ENCODE peak calls at places on chromosomes 4 and X, in four cellular contexts. One of them, this sample, is unnamed.

GRCh38 chr4:77360451-77360850 is 203.4 kb downstream of the CCNG2 start:
- DNase-seq in H9: no peak
- DNase-seq in IMR-90: no peak
- DNase-seq in mesendoderm: no peak
- DNase-seq in this sample: no peak

GRCh38 chr4:45732161-45732560 is 391.7 kb downstream of the GABRG1 start:
- DNase-seq in H9: no peak
- DNase-seq in IMR-90: no peak
- DNase-seq in mesendoderm: peak; percentile 85
- DNase-seq in this sample: no peak

GRCh38 chr4:140841186-140841585 is 85.0 kb upstream of the TBC1D9 start:
- DNase-seq in H9: no peak
- DNase-seq in IMR-90: no peak
- DNase-seq in mesendoderm: no peak
- DNase-seq in this sample: no peak

GRCh38 chrX:11189097-11189496 is 78.0 kb downstream of the HCCS start:
- DNase-seq in H9: no peak
- DNase-seq in IMR-90: no peak
- DNase-seq in mesendoderm: no peak
- DNase-seq in this sample: no peak

GRCh38 chr4:19034089-19034488 is 1012.5 kb upstream of the LCORL start:
- DNase-seq in H9: no peak
- DNase-seq in IMR-90: no peak
- DNase-seq in mesendoderm: no peak
- DNase-seq in this sample: peak; percentile 14

GRCh38 chr4:145731026-145731425 is 51.1 kb downstream of the C4orf51 start:
- DNase-seq in H9: no peak
- DNase-seq in IMR-90: peak; percentile 90
- DNase-seq in mesendoderm: no peak
- DNase-seq in this sample: peak; percentile 60

GRCh38 chr4:176380352-176381157 is 60.8 kb downstream of the SPCS3 start:
- DNase-seq in H9: no peak
- DNase-seq in IMR-90: no peak
- DNase-seq in mesendoderm: no peak
- DNase-seq in this sample: no peak

GRCh38 chr4:176300565-176300964 is 19.2 kb upstream of the SPCS3 start:
- DNase-seq in H9: no peak
- DNase-seq in IMR-90: no peak
- DNase-seq in mesendoderm: peak; percentile 51
- DNase-seq in this sample: no peak

GRCh38 chrX:23819385-23820234 is 36.6 kb downstream of the SAT1 start:
- DNase-seq in H9: no peak
- DNase-seq in IMR-90: peak; percentile 40
- DNase-seq in mesendoderm: no peak
- DNase-seq in this sample: peak; percentile 75

GRCh38 chr4:47662975-47663374 is 174.9 kb downstream of the CORIN start:
- DNase-seq in H9: no peak
- DNase-seq in IMR-90: no peak
- DNase-seq in mesendoderm: peak; percentile 40
- DNase-seq in this sample: no peak

GRCh38 chrX:69522052-69522451 is 17.9 kb downstream of the NALF2 start:
- DNase-seq in H9: no peak
- DNase-seq in IMR-90: no peak
- DNase-seq in mesendoderm: no peak
- DNase-seq in this sample: no peak

GRCh38 chrX:69127466-69127865 is 37.8 kb downstream of the PJA1 start:
- DNase-seq in H9: no peak
- DNase-seq in IMR-90: no peak
- DNase-seq in mesendoderm: no peak
- DNase-seq in this sample: peak; percentile 50

GRCh38 chrX:29257516-29257915 is 670.3 kb downstream of the IL1RAPL1 start:
- DNase-seq in H9: no peak
- DNase-seq in IMR-90: peak; percentile 60
- DNase-seq in mesendoderm: no peak
- DNase-seq in this sample: no peak

GRCh38 chr4:13103382-13104015 is 380.6 kb downstream of the RAB28 start:
- DNase-seq in H9: peak; percentile 41
- DNase-seq in IMR-90: no peak
- DNase-seq in mesendoderm: peak; percentile 17
- DNase-seq in this sample: no peak

GRCh38 chr4:147480891-147481576 is at the start of gene EDNRA:
- DNase-seq in H9: peak; percentile 43
- DNase-seq in IMR-90: peak; percentile 68
- DNase-seq in mesendoderm: peak; percentile 71
- DNase-seq in this sample: peak; percentile 79

GRCh38 chr4:183118585-183118984 is 19.5 kb downstream of the WWC2 start:
- DNase-seq in H9: no peak
- DNase-seq in IMR-90: peak; percentile 87
- DNase-seq in mesendoderm: peak; percentile 90
- DNase-seq in this sample: peak; percentile 77

GRCh38 chr4:5378002-5378401 is 326.7 kb downstream of the STK32B start:
- DNase-seq in H9: no peak
- DNase-seq in IMR-90: peak; percentile 15
- DNase-seq in mesendoderm: peak; percentile 8
- DNase-seq in this sample: no peak

GRCh38 chr4:18566970-18567799 is 545.6 kb upstream of the LCORL start:
- DNase-seq in H9: no peak
- DNase-seq in IMR-90: no peak
- DNase-seq in mesendoderm: peak; percentile 12
- DNase-seq in this sample: peak; percentile 2

GRCh38 chr4:121814756-121815155 is 8.9 kb downstream of the CCNA2 start:
- DNase-seq in H9: no peak
- DNase-seq in IMR-90: peak; percentile 60
- DNase-seq in mesendoderm: no peak
- DNase-seq in this sample: no peak

GRCh38 chr4:83207497-83208105 is 77.0 kb downstream of the COQ2 start:
- DNase-seq in H9: no peak
- DNase-seq in IMR-90: peak; percentile 67
- DNase-seq in mesendoderm: peak; percentile 96
- DNase-seq in this sample: peak; percentile 47

GRCh38 chr4:508675-509373 is 9.8 kb downstream of the PIGG start:
- DNase-seq in H9: no peak
- DNase-seq in IMR-90: no peak
- DNase-seq in mesendoderm: no peak
- DNase-seq in this sample: no peak

GRCh38 chr4:4421356-4421755 is 34.5 kb downstream of the NSG1 start:
- DNase-seq in H9: no peak
- DNase-seq in IMR-90: no peak
- DNase-seq in mesendoderm: no peak
- DNase-seq in this sample: no peak

GRCh38 chrX:8845060-8845459 is 43.9 kb upstream of the FAM9A start:
- DNase-seq in H9: no peak
- DNase-seq in IMR-90: peak; percentile 80
- DNase-seq in mesendoderm: peak; percentile 46
- DNase-seq in this sample: peak; percentile 43

GRCh38 chrX:153549231-153549630 is 31.8 kb downstream of the ATP2B3 start:
- DNase-seq in H9: no peak
- DNase-seq in IMR-90: no peak
- DNase-seq in mesendoderm: no peak
- DNase-seq in this sample: no peak

GRCh38 chr4:122679946-122680345 is 52.6 kb upstream of the BBS12 start:
- DNase-seq in H9: no peak
- DNase-seq in IMR-90: peak; percentile 38
- DNase-seq in mesendoderm: no peak
- DNase-seq in this sample: no peak

DNA sequence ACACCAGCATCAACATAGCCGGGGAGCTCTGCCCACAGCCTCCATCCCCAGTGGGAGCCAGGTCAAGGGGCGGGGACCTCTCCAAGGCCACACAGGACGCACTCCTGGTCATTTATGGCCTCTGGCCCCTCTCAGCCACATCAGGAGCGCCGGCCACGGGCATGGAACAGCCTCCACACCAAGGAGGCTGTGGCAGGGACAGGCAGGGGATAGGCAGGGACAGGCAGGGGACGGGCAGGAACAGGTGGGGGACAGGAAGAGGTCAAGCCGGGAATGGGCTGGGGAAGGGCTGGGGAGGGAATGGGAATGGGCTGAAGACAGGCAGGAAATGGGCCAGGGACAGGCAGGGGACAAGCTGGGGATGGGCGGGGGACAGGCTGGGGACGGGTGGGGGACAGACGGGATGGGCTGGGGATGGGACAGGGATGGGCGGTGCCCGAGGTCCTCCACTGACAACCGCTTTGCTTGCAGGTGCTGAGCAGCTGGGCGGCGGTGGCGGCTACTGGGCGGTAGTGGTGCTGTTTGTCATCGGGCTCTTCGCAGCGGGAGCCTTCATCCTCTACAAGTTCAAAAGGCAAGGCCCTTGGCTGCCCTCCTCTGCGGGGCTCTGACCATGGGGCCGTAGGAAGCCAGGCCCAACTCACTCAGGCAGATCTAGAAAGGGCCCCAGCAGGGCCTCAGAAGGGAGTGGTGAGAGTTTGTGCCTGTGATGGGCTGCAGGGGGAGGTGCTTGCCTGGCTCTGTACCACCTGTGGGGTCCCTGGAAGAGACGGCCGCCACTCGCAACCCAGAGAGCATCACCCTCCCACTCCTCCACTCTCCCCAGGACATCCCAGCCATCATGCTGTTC is 205.6 kb downstream of the AFAP1 start:
- DNase-seq in H9: no peak
- DNase-seq in IMR-90: no peak
- DNase-seq in mesendoderm: no peak
- DNase-seq in this sample: no peak
- H3K23ac ChIP-seq in H9: no peak overlapping the region
- H3K23ac ChIP-seq in IMR-90: no peak overlapping the region
- H3K23ac ChIP-seq in mesendoderm: no peak overlapping the region
- H3K23ac ChIP-seq in this sample: no peak overlapping the region

DNA sequence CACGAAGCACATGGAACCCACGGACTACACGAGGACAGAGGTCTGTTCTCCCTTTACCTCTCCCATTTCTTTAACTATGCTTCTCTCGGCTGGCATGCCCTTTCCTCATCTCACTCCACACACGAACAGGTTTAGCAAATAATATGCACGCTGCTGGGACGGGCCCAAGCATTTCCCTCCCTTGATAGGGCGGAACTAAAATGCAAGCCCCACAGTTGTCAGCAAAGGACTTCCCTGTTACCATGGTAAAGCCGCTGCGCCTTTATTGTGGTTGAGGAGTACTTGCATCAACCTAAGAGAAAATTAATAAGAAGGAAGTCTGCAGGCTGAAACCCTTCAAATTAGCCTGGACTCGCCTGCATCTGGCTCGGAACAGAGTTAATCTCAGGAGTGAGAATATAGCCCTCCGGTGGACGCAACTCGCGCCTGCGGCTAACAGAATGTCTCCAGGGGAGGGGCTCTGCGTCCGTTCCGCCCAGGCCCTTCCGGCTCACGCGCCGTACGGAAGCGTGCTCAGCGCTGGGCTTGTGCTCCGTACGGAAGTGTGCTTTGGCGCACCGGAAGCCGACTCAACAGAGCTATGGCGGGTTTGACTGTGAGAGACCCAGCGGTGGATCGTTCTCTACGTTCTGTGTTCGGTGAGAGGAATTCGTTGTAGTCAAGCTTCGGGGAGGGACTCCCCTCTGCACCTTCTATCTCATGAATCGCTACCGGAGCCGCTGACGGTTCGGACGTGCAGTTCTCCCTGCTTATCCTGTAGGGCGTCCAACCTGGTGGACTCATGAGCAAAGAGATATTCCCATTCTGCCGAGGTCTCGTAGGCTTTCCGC is at the start of gene CSTF2:
- DNase-seq in H9: peak; percentile 81
- DNase-seq in IMR-90: peak; percentile 79
- DNase-seq in mesendoderm: peak; percentile 91
- DNase-seq in this sample: peak; percentile 85
- H3K27ac ChIP-seq in H9: no peak within 1 kb of the TSS
- H3K27ac ChIP-seq in IMR-90: peak within 1 kb of the TSS; percentile 59
- H3K27ac ChIP-seq in mesendoderm: no peak within 1 kb of the TSS
- H3K27ac ChIP-seq in this sample: no peak within 1 kb of the TSS

DNA sequence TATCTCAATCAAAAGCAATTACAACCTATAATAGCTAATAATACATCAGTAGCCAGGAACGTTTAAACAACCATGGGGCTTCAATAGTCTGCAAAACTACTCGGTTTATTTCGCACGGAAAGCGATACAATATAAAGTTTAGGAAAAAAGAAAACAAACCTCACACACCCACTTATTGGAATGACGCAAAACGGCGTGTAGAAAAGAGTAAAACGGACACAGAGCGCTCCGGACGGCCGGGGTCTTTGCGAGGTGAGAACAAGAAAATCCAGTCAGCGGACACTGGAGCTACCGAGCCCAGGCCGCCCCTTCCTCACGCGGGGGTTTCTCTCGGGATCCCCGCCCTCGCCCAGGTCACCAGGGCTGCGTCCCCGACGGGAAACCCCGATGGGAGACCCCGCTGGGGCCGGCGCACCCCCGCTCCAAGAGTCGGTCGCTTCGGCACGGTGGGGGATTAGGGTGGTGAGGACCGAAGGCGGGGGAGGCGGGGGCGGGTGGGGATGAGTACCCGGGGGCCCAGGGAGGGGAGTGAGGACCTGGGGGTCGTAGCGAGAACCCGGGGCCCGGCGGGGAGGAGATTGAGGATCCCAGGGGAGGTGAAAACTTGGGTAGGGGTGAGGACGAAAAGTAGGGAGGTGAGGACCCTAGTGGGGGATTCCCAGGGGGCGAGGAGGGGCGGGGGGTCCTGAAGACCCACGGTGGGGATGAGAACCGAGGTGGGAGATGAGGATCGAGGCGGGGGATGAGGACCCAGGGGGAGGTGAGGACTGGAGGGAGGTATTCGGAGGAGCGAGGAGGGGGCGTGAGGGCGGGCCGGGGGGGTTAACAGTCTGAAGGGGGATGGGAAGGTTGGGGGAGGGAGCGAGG is 737 bp downstream of the NELFA start:
- DNase-seq in H9: no peak
- DNase-seq in IMR-90: peak; percentile 9
- DNase-seq in mesendoderm: peak; percentile 14
- DNase-seq in this sample: peak; percentile 28
- H3K9ac ChIP-seq in H9: peak overlapping the region; percentile 97
- H3K9ac ChIP-seq in IMR-90: peak overlapping the region; percentile 100
- H3K9ac ChIP-seq in mesendoderm: peak overlapping the region; percentile 100
- H3K9ac ChIP-seq in this sample: peak overlapping the region; percentile 92

GRCh38 chr4:2914220-2915126 is 48.7 kb downstream of the NOP14 start:
- DNase-seq in H9: no peak
- DNase-seq in IMR-90: no peak
- DNase-seq in mesendoderm: no peak
- DNase-seq in this sample: no peak
- H3K23ac ChIP-seq in H9: no peak overlapping the region
- H3K23ac ChIP-seq in IMR-90: no peak overlapping the region
- H3K23ac ChIP-seq in mesendoderm: no peak overlapping the region
- H3K23ac ChIP-seq in this sample: no peak overlapping the region

GRCh38 chr4:32778025-32778424 is 2057.9 kb downstream of the PCDH7 start:
- DNase-seq in H9: no peak
- DNase-seq in IMR-90: no peak
- DNase-seq in mesendoderm: no peak
- DNase-seq in this sample: no peak
- H3K27ac ChIP-seq in H9: no peak overlapping the region
- H3K27ac ChIP-seq in IMR-90: no peak overlapping the region
- H3K27ac ChIP-seq in mesendoderm: no peak overlapping the region
- H3K27ac ChIP-seq in this sample: no peak overlapping the region

GRCh38 chr4:10223782-10224181 is 107.2 kb upstream of the WDR1 start:
- DNase-seq in H9: no peak
- DNase-seq in IMR-90: no peak
- DNase-seq in mesendoderm: no peak
- DNase-seq in this sample: no peak
- H3K9ac ChIP-seq in H9: no peak overlapping the region
- H3K9ac ChIP-seq in IMR-90: no peak overlapping the region
- H3K9ac ChIP-seq in mesendoderm: no peak overlapping the region
- H3K9ac ChIP-seq in this sample: no peak overlapping the region